ENCODE peak calls at places on chromosomes 4 and X, in five cellular contexts. Y is activated CD8-positive, alpha-beta T cell treated with anti-CD3 and anti-CD28 coated beads, Interleukin-2, amount 10 ng/mL, durations not matched to agents 7 days and 5 days; X is anterior cingulate cortex; J is endothelial cell; V is WTC11. N is an unnamed sample.

GRCh38 chrX:38704146-38704882 is 96.9 kb upstream of the MID1IP1 start:
- DNase-seq in V (no peak), X (no peak), Y (no peak), J (no peak), N (no peak)

GRCh38 chr4:80989921-80990544 is 40.5 kb upstream of the BMP3 start:
- DNase-seq in V (no peak), X (no peak), J (peak), Y (peak), N (peak)

GRCh38 chrX:32644476-32644875 is 566.9 kb downstream of the DMD start:
- DNase-seq in X (no peak), Y (no peak), J (no peak), V (no peak), N (no peak)

GRCh38 chr4:119099227-119099910 is 36.3 kb upstream of the MYOZ2 start:
- DNase-seq in V (no peak), X (no peak), J (no peak), Y (no peak), N (peak)

GRCh38 chr4:106809083-106809482 is 227.0 kb downstream of the DKK2 start:
- DNase-seq in V (no peak), Y (no peak), X (no peak), J (peak), N (no peak)

GRCh38 chr4:111475696-111476095 is 669.6 kb upstream of the FAM241A start:
- DNase-seq in Y (no peak), X (no peak), J (no peak), V (no peak), N (no peak)

GRCh38 chrX:138748480-138748879 is 37.0 kb upstream of the FGF13 start:
- DNase-seq in X (no peak), V (no peak), J (no peak), Y (no peak), N (no peak)

GRCh38 chr4:11966782-11967181 is 538.1 kb upstream of the HS3ST1 start:
- DNase-seq in J (no peak), V (no peak), X (no peak), Y (no peak), N (no peak)

GRCh38 chr4:71186257-71186565 is 152.6 kb upstream of the SLC4A4 start:
- DNase-seq in Y (no peak), X (peak), V (no peak), J (no peak), N (no peak)

GRCh38 chr4:124997124-124997523 is 284.6 kb upstream of the ANKRD50 start:
- DNase-seq in X (no peak), V (no peak), Y (no peak), J (no peak), N (no peak)

GRCh38 chrX:40471965-40472648 is 108.7 kb upstream of the ATP6AP2 start:
- DNase-seq in V (peak), Y (peak), X (peak), J (no peak), N (no peak)

GRCh38 chrX:47143894-47144625 is 442 bp downstream of the NDUFB11 start:
- DNase-seq in X (peak), Y (peak), J (peak), V (peak), N (no peak)

GRCh38 chrX:6151971-6152370 is 76.7 kb downstream of the NLGN4X start:
- DNase-seq in J (no peak), X (no peak), V (no peak), Y (no peak), N (no peak)

GRCh38 chr4:4182835-4183568 is 43.7 kb downstream of the OTOP1 start:
- DNase-seq in J (peak), V (peak), Y (peak), X (no peak), N (no peak)

GRCh38 chr4:102525099-102525498 is 23.9 kb downstream of the NFKB1 start:
- DNase-seq in V (no peak), J (no peak), X (no peak), Y (no peak), N (no peak)

GRCh38 chrX:38561951-38562719 is 793 bp downstream of the TSPAN7 start:
- DNase-seq in Y (no peak), V (peak), X (peak), J (peak), N (no peak)

GRCh38 chr4:76955187-76955586 is 5.6 kb downstream of the SEPTIN11 start:
- DNase-seq in J (no peak), V (no peak), Y (no peak), X (no peak), N (no peak)

GRCh38 chr4:95362906-95363578 is 185.7 kb downstream of the UNC5C start:
- DNase-seq in X (no peak), V (peak), Y (no peak), J (peak), N (no peak)

GRCh38 chrX:77347572-77347971 is 99.6 kb upstream of the FGF16 start:
- DNase-seq in J (no peak), Y (no peak), X (no peak), V (no peak), N (no peak)

GRCh38 chr4:154368060-154368459 is 123.5 kb downstream of the DCHS2 start:
- DNase-seq in V (no peak), J (no peak), Y (no peak), X (no peak), N (no peak)

GRCh38 chrX:64204701-64205440 is 637 bp downstream of the AMER1 start:
- DNase-seq in X (peak), J (peak), Y (peak), V (peak), N (no peak)

GRCh38 chrX:135596495-135596894 is 76.0 kb downstream of the INTS6L start:
- DNase-seq in X (no peak), V (peak), J (peak), Y (peak), N (no peak)

GRCh38 chrX:150052226-150052625 is 113.9 kb upstream of the EOLA2 start:
- DNase-seq in J (no peak), Y (no peak), V (no peak), X (no peak), N (no peak)

GRCh38 chr4:182265881-182266280 is 22.7 kb downstream of the TENM3 start:
- DNase-seq in X (no peak), V (peak), Y (no peak), J (no peak), N (no peak)

GRCh38 chr4:81732980-81733379 is 261.3 kb upstream of the RASGEF1B start:
- DNase-seq in Y (no peak), X (no peak), J (no peak), V (no peak), N (no peak)

GRCh38 chrX:10556405-10556804 is 64.0 kb downstream of the MID1 start:
- DNase-seq in J (no peak), X (no peak), Y (no peak), V (no peak), N (no peak)

GRCh38 chr4:186260504-186261448 is 5.2 kb upstream of the F11 start:
- DNase-seq in J (no peak), Y (no peak), X (no peak), V (no peak), N (peak)

GRCh38 chr4:170139764-170140163 is 50.0 kb upstream of the AADAT start:
- DNase-seq in V (no peak), X (no peak), Y (no peak), J (no peak), N (peak)

GRCh38 chrX:133726211-133726630 is 259.2 kb downstream of the GPC3 start:
- DNase-seq in J (no peak), Y (no peak), X (no peak), V (no peak), N (peak)

GRCh38 chrX:129678176-129678880 is 23.6 kb upstream of the APLN start:
- DNase-seq in X (peak), J (no peak), V (no peak), Y (peak), N (no peak)

GRCh38 chr4:8201341-8201781 is 2.3 kb downstream of the SH3TC1 start:
- DNase-seq in Y (peak), X (no peak), V (no peak), J (no peak), N (no peak)

GRCh38 chr4:65241257-65241997 is 428.9 kb downstream of the EPHA5 start:
- DNase-seq in X (no peak), V (no peak), Y (no peak), J (no peak), N (no peak)

GRCh38 chrX:28472926-28473325 is 114.3 kb upstream of the IL1RAPL1 start:
- DNase-seq in Y (no peak), X (no peak), J (no peak), V (no peak), N (no peak)

GRCh38 chr4:168070903-168071302 is 21.4 kb upstream of the ANXA10 start:
- DNase-seq in V (no peak), Y (no peak), J (no peak), X (no peak), N (peak)

GRCh38 chr4:134313591-134313990 is 112.0 kb upstream of the PABPC4L start:
- DNase-seq in J (no peak), X (no peak), Y (no peak), V (no peak), N (no peak)

GRCh38 chr4:8104491-8105302 is 53.9 kb downstream of the ABLIM2 start:
- DNase-seq in X (no peak), J (no peak), Y (no peak), V (no peak), N (no peak)

GRCh38 chr4:140645614-140646412 is 77.1 kb upstream of the UCP1 start:
- DNase-seq in X (no peak), V (no peak), Y (no peak), J (no peak), N (no peak)

GRCh38 chrX:20974326-20974725 is 399.9 kb upstream of the CNKSR2 start:
- DNase-seq in V (no peak), Y (no peak), X (no peak), J (no peak), N (peak)

N was measured in HS-5.